ENCODE peak calls at places on chromosomes 5 and 9, in six cellular contexts. I, S, M, Y, A and L are unnamed samples.

GRCh38 chr5:149002053-149002452 is 60.8 kb downstream of the SH3TC2 start:
- DNase-seq in I (peak), S (peak), M (peak), Y (no peak), A (peak), L (peak)

GRCh38 chr5:59943721-59944120 is 50.2 kb upstream of the PDE4D start:
- DNase-seq in I (no peak), S (no peak), M (no peak), Y (no peak), A (no peak), L (no peak)

GRCh38 chr9:134559013-134559412 is 82.6 kb upstream of the COL5A1 start:
- DNase-seq in I (no peak), S (no peak), M (no peak), Y (no peak), A (no peak), L (no peak)

GRCh38 chr5:132254321-132254977 is 3.0 kb upstream of the PDLIM4 start:
- DNase-seq in I (peak), S (no peak), M (peak), Y (no peak), A (no peak), L (no peak)

GRCh38 chr5:156800982-156801381 is 49.1 kb upstream of the PPP1R2B start:
- DNase-seq in I (no peak), S (no peak), M (no peak), Y (no peak), A (no peak), L (no peak)

GRCh38 chr5:117982691-117983090 is 1005.7 kb downstream of the DTWD2 start:
- DNase-seq in I (no peak), S (no peak), M (no peak), Y (no peak), A (peak), L (no peak)

GRCh38 chr5:141524604-141525597 is 36.0 kb downstream of the PCDHGC5 start:
- DNase-seq in I (peak), S (peak), M (peak), Y (peak), A (peak), L (peak)

GRCh38 chr9:69035438-69036316 is at the start of gene FXN:
- DNase-seq in I (peak), S (peak), M (peak), Y (peak), A (peak), L (peak)

GRCh38 chr5:152349683-152350526 is 55.2 kb downstream of the NMUR2 start:
- DNase-seq in I (peak), S (peak), M (no peak), Y (peak), A (peak), L (peak)

GRCh38 chr9:18632624-18633407 is 158.9 kb downstream of the ADAMTSL1 start:
- DNase-seq in I (peak), S (no peak), M (no peak), Y (no peak), A (peak), L (peak)

GRCh38 chr5:176803027-176803942 is 7.1 kb upstream of the UNC5A start:
- DNase-seq in I (no peak), S (no peak), M (no peak), Y (no peak), A (no peak), L (no peak)

GRCh38 chr9:111961575-111961974 is 65.0 kb downstream of the UGCG start:
- DNase-seq in I (no peak), S (no peak), M (no peak), Y (peak), A (peak), L (no peak)

GRCh38 chr5:44983006-44983405 is 174.3 kb downstream of the MRPS30 start:
- DNase-seq in I (no peak), S (no peak), M (no peak), Y (peak), A (peak), L (peak)

GRCh38 chr5:1204693-1205242 is 3.4 kb downstream of the SLC6A19 start:
- DNase-seq in I (peak), S (peak), M (peak), Y (peak), A (peak), L (peak)

GRCh38 chr5:156051972-156052371 is 275.0 kb upstream of the SGCD start:
- DNase-seq in I (no peak), S (no peak), M (no peak), Y (no peak), A (no peak), L (no peak)

GRCh38 chr5:10639846-10640368 is 76.0 kb downstream of the ANKRD33B start:
- DNase-seq in I (no peak), S (no peak), M (no peak), Y (no peak), A (no peak), L (no peak)

GRCh38 chr5:94968507-94969095 is 316.3 kb downstream of the MCTP1 start:
- DNase-seq in I (peak), S (peak), M (no peak), Y (peak), A (peak), L (peak)

GRCh38 chr5:316210-317085 is 5.1 kb upstream of the AHRR start:
- DNase-seq in I (no peak), S (no peak), M (no peak), Y (no peak), A (no peak), L (no peak)

GRCh38 chr5:76030343-76030742 is 52.8 kb upstream of the SV2C start:
- DNase-seq in I (no peak), S (no peak), M (no peak), Y (no peak), A (no peak), L (no peak)

GRCh38 chr5:5699062-5699461 is 276.6 kb downstream of the ICE1 start:
- DNase-seq in I (no peak), S (no peak), M (no peak), Y (no peak), A (no peak), L (no peak)

GRCh38 chr9:32879335-32879734 is 96.0 kb downstream of the TMEM215 start:
- DNase-seq in I (no peak), S (no peak), M (no peak), Y (no peak), A (peak), L (no peak)

GRCh38 chr5:159965031-159965837 is 43.7 kb upstream of the TTC1 start:
- DNase-seq in I (peak), S (peak), M (peak), Y (no peak), A (peak), L (peak)

GRCh38 chr9:93220627-93221425 is 36.9 kb downstream of the WNK2 start:
- DNase-seq in I (no peak), S (no peak), M (no peak), Y (no peak), A (no peak), L (no peak)

GRCh38 chr5:96432245-96433065 is 593 bp downstream of the PCSK1 start:
- DNase-seq in I (no peak), S (no peak), M (no peak), Y (peak), A (peak), L (no peak)